ENCODE peak calls at places on chromosomes 5 and 9, in six cellular contexts. G is GM12878, E is H1, T is K562, Y is NT2/D1, S is HepG2. K is an unnamed sample.
A peak's percentile ranks its signal among the peaks of the same experiment; 100 is the strongest.

GRCh38 chr9:90974643-90975245 is 173.1 kb downstream of the SYK start:
- DNase-seq in G (no peak), E (no peak), T (no peak), Y (no peak), S (no peak), K (no peak)

GRCh38 chr5:80885698-80886000 is 74.5 kb upstream of the RASGRF2 start:
- DNase-seq in G (no peak), E (no peak), T (no peak), Y (no peak), S (peak; percentile 74), K (no peak)

GRCh38 chr9:70031141-70031545 is 12.5 kb upstream of the MAMDC2 start:
- DNase-seq in G (no peak), E (no peak), T (no peak), Y (no peak), S (no peak), K (peak; percentile 65)

GRCh38 chr5:113581388-113581787 is 67.9 kb downstream of the YTHDC2 start:
- DNase-seq in G (no peak), E (no peak), T (no peak), Y (no peak), S (no peak), K (no peak)

GRCh38 chr5:67842806-67843205 is 372.8 kb upstream of the PIK3R1 start:
- DNase-seq in G (no peak), E (peak; percentile 7), T (no peak), Y (no peak), S (no peak), K (no peak)

GRCh38 chr9:69168709-69169217 is 5.3 kb upstream of the TJP2 start:
- DNase-seq in G (no peak), E (no peak), T (peak; percentile 51), Y (no peak), S (peak; percentile 59), K (no peak)

GRCh38 chr9:116157436-116158138 is 4.0 kb downstream of the PAPPA start:
- DNase-seq in G (no peak), E (no peak), T (no peak), Y (peak; percentile 63), S (no peak), K (no peak)

GRCh38 chr9:104743377-104743985 is 4.0 kb upstream of the NIPSNAP3A start:
- DNase-seq in G (peak; percentile 58), E (no peak), T (peak; percentile 52), Y (peak; percentile 18), S (peak; percentile 68), K (peak; percentile 51)

GRCh38 chr5:16034640-16035039 is 145.0 kb downstream of the MARCHF11 start:
- DNase-seq in G (no peak), E (no peak), T (no peak), Y (no peak), S (no peak), K (no peak)

GRCh38 chr5:54881286-54882005 is 103.9 kb downstream of the ESM1 start:
- DNase-seq in G (no peak), E (no peak), T (no peak), Y (no peak), S (no peak), K (no peak)

GRCh38 chr5:34497031-34497808 is 158.9 kb upstream of the RAI14 start:
- DNase-seq in G (no peak), E (no peak), T (no peak), Y (no peak), S (no peak), K (no peak)

GRCh38 chr9:14219865-14220655 is 93.9 kb downstream of the NFIB start:
- DNase-seq in G (no peak), E (no peak), T (no peak), Y (no peak), S (no peak), K (no peak)

GRCh38 chr9:136747161-136748060 is 914 bp downstream of the LCN6 start:
- DNase-seq in G (no peak), E (no peak), T (no peak), Y (no peak), S (no peak), K (no peak)

GRCh38 chr5:80389575-80389974 is 18.3 kb upstream of the ZFYVE16 start:
- DNase-seq in G (no peak), E (no peak), T (no peak), Y (no peak), S (no peak), K (no peak)

GRCh38 chr5:2112128-2112808 is 229.5 kb upstream of the IRX4 start:
- DNase-seq in G (no peak), E (no peak), T (no peak), Y (no peak), S (no peak), K (no peak)

GRCh38 chr9:94973491-94973941 is 247.0 kb downstream of the AOPEP start:
- DNase-seq in G (no peak), E (no peak), T (no peak), Y (no peak), S (no peak), K (no peak)

GRCh38 chr9:35863583-35863982 is 6.6 kb downstream of the OR13J1 start:
- DNase-seq in G (no peak), E (no peak), T (no peak), Y (no peak), S (no peak), K (no peak)

GRCh38 chr9:7246917-7247538 is 489.3 kb downstream of the KDM4C start:
- DNase-seq in G (no peak), E (no peak), T (no peak), Y (no peak), S (no peak), K (no peak)

GRCh38 chr5:81572201-81572600 is 178.3 kb upstream of the ACOT12 start:
- DNase-seq in G (no peak), E (no peak), T (no peak), Y (no peak), S (no peak), K (no peak)

GRCh38 chr5:172760933-172761332 is 10.1 kb downstream of the DUSP1 start:
- DNase-seq in G (no peak), E (no peak), T (no peak), Y (no peak), S (no peak), K (no peak)

GRCh38 chr9:12764150-12764549 is 10.7 kb upstream of the LURAP1L start:
- DNase-seq in G (no peak), E (no peak), T (no peak), Y (no peak), S (no peak), K (no peak)
- TF ChIP-seq ZNF274 in G (no peak), E (no peak), T (no peak), Y (no peak), S (no peak), K (no peak)

DNA sequence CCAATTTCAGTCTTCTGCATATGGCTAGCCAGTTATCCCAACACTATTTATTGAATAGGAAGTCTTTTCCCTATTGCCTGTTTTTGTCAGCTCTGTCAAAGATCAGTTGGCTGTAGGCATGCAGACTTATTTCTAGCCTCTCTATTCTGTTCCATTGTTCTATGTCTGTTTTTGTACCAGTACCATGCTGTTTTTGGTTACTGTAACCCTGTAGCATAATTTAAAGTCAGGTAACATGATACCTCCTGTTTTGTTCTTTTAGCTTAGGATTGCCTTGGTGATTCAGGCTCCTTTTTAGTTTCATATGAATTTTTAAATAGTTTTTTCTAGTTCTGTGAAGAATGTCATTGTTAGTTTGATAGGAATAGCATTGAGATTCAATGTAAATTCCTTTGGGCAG is 104.9 kb upstream of the SLCO6A1 start:
- DNase-seq in G (no peak), E (no peak), T (no peak), Y (no peak), S (no peak), K (no peak)
- TF ChIP-seq ZNF274 in G (no peak), E (no peak), T (no peak), Y (no peak), S (no peak), K (no peak)

GRCh38 chr5:125198270-125198974 is 452.0 kb upstream of the ZNF608 start:
- DNase-seq in G (no peak), E (no peak), T (no peak), Y (no peak), S (no peak), K (no peak)
- TF ChIP-seq ZNF274 in G (no peak), E (no peak), T (no peak), Y (no peak), S (no peak), K (no peak)

GRCh38 chr9:127122176-127123151 is at the start of gene ANGPTL2:
- DNase-seq in G (no peak), E (peak; percentile 73), T (no peak), Y (peak; percentile 73), S (peak; percentile 43), K (no peak)
- TF ChIP-seq ZNF274 in G (no peak), E (no peak), T (no peak), Y (no peak), S (no peak), K (no peak)

K was measured in HCT116.